ENCODE peak calls at places on chromosomes 16 and 17, in ten cellular contexts. One of them, this sample, is unnamed.

GRCh38 chr16:67842509-67843342 is 606 bp downstream of the THAP11 start:
- DNase-seq in AG09309: no peak
- DNase-seq in ascending aorta: no peak
- DNase-seq in heart right ventricle: peak
- DNase-seq in esophagus squamous epithelium: no peak
- DNase-seq in uterus: peak
- DNase-seq in body of pancreas: peak
- DNase-seq in CD4-positive, alpha-beta T cell: peak
- DNase-seq in choroid plexus epithelial cell: peak
- DNase-seq in foreskin fibroblast: peak
- DNase-seq in this sample: peak

GRCh38 chr17:76597156-76598003 is 11.7 kb upstream of the ST6GALNAC2 start:
- DNase-seq in AG09309: no peak
- DNase-seq in ascending aorta: no peak
- DNase-seq in body of pancreas: no peak
- DNase-seq in uterus: no peak
- DNase-seq in CD4-positive, alpha-beta T cell: no peak
- DNase-seq in foreskin fibroblast: peak
- DNase-seq in choroid plexus epithelial cell: no peak
- DNase-seq in heart right ventricle: no peak
- DNase-seq in esophagus squamous epithelium: no peak
- DNase-seq in this sample: no peak

GRCh38 chr16:10961231-10961630 is 16.9 kb downstream of the CLEC16A start:
- DNase-seq in heart right ventricle: no peak
- DNase-seq in CD4-positive, alpha-beta T cell: no peak
- DNase-seq in foreskin fibroblast: peak
- DNase-seq in esophagus squamous epithelium: no peak
- DNase-seq in uterus: no peak
- DNase-seq in body of pancreas: no peak
- DNase-seq in AG09309: no peak
- DNase-seq in ascending aorta: no peak
- DNase-seq in choroid plexus epithelial cell: peak
- DNase-seq in this sample: no peak

GRCh38 chr17:28384281-28385036 is 13.0 kb downstream of the SARM1 start:
- DNase-seq in heart right ventricle: peak
- DNase-seq in CD4-positive, alpha-beta T cell: peak
- DNase-seq in foreskin fibroblast: no peak
- DNase-seq in AG09309: no peak
- DNase-seq in ascending aorta: peak
- DNase-seq in body of pancreas: peak
- DNase-seq in choroid plexus epithelial cell: no peak
- DNase-seq in uterus: no peak
- DNase-seq in esophagus squamous epithelium: no peak
- DNase-seq in this sample: no peak

GRCh38 chr16:27337024-27337423 is 23.2 kb downstream of the IL4R start:
- DNase-seq in AG09309: no peak
- DNase-seq in choroid plexus epithelial cell: no peak
- DNase-seq in uterus: no peak
- DNase-seq in ascending aorta: no peak
- DNase-seq in body of pancreas: no peak
- DNase-seq in CD4-positive, alpha-beta T cell: no peak
- DNase-seq in foreskin fibroblast: no peak
- DNase-seq in esophagus squamous epithelium: no peak
- DNase-seq in heart right ventricle: no peak
- DNase-seq in this sample: no peak

GRCh38 chr17:61002316-61002736 is 324.7 kb downstream of the BCAS3 start:
- DNase-seq in foreskin fibroblast: peak
- DNase-seq in esophagus squamous epithelium: no peak
- DNase-seq in CD4-positive, alpha-beta T cell: no peak
- DNase-seq in ascending aorta: no peak
- DNase-seq in choroid plexus epithelial cell: peak
- DNase-seq in AG09309: peak
- DNase-seq in heart right ventricle: no peak
- DNase-seq in uterus: no peak
- DNase-seq in body of pancreas: no peak
- DNase-seq in this sample: no peak

GRCh38 chr16:82091225-82091624 is 56.2 kb downstream of the HSD17B2 start:
- DNase-seq in choroid plexus epithelial cell: peak
- DNase-seq in body of pancreas: no peak
- DNase-seq in ascending aorta: no peak
- DNase-seq in uterus: no peak
- DNase-seq in heart right ventricle: no peak
- DNase-seq in foreskin fibroblast: peak
- DNase-seq in esophagus squamous epithelium: no peak
- DNase-seq in CD4-positive, alpha-beta T cell: no peak
- DNase-seq in AG09309: peak
- DNase-seq in this sample: no peak

GRCh38 chr17:292531-293382 is 59.9 kb downstream of the RPH3AL start:
- DNase-seq in CD4-positive, alpha-beta T cell: no peak
- DNase-seq in uterus: no peak
- DNase-seq in esophagus squamous epithelium: no peak
- DNase-seq in heart right ventricle: no peak
- DNase-seq in AG09309: no peak
- DNase-seq in foreskin fibroblast: no peak
- DNase-seq in ascending aorta: no peak
- DNase-seq in body of pancreas: no peak
- DNase-seq in choroid plexus epithelial cell: no peak
- DNase-seq in this sample: no peak

GRCh38 chr17:67421869-67422273 is 44.8 kb downstream of the PITPNC1 start:
- DNase-seq in ascending aorta: no peak
- DNase-seq in foreskin fibroblast: peak
- DNase-seq in CD4-positive, alpha-beta T cell: peak
- DNase-seq in AG09309: peak
- DNase-seq in heart right ventricle: no peak
- DNase-seq in choroid plexus epithelial cell: peak
- DNase-seq in esophagus squamous epithelium: no peak
- DNase-seq in uterus: peak
- DNase-seq in body of pancreas: peak
- DNase-seq in this sample: no peak

GRCh38 chr16:28915181-28915580 is 9.9 kb downstream of the RABEP2 start:
- DNase-seq in CD4-positive, alpha-beta T cell: no peak
- DNase-seq in AG09309: peak
- DNase-seq in ascending aorta: no peak
- DNase-seq in foreskin fibroblast: peak
- DNase-seq in esophagus squamous epithelium: no peak
- DNase-seq in uterus: no peak
- DNase-seq in body of pancreas: no peak
- DNase-seq in choroid plexus epithelial cell: peak
- DNase-seq in heart right ventricle: no peak
- DNase-seq in this sample: no peak

DNA sequence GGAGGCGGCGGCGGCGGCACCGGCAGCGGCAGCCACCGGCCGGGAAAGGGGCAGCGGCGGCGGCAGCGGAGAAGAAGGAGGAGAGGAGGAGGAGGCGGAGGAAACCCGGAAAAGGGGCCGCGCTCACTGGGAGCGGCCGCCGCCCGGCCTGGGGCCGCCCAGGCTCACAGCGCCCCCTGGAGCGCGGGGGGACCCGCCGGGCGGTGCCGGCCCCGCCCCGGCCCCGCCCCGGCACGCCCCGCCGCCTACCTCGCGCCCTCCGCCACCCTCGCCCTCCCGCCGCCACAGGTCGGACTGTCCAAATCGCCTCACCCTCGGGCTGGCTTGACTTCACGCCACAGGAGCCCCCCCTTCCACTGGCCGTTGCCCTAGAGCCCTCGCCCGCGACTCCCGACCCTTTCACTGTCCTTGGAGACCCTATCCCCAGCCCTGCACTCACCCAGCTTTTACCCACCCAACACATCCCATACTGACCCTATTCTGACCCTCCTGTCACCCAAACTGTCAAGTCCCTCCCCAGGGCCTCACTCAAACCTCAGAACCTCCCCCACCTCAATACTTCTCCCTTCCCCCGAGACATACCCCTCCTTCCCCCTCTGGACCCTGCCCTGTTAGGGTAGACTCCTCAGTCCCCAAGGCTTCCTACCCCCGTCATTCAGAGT is at the start of gene CSNK2A2:
- DNase-seq in CD4-positive, alpha-beta T cell: peak
- DNase-seq in ascending aorta: no peak
- DNase-seq in heart right ventricle: peak
- DNase-seq in choroid plexus epithelial cell: peak
- DNase-seq in body of pancreas: peak
- DNase-seq in foreskin fibroblast: peak
- DNase-seq in uterus: peak
- DNase-seq in AG09309: peak
- DNase-seq in esophagus squamous epithelium: no peak
- DNase-seq in this sample: peak
- TF ChIP-seq CTCF in CD4-positive, alpha-beta T cell: no peak
- TF ChIP-seq CTCF in ascending aorta: no peak
- TF ChIP-seq CTCF in heart right ventricle: peak
- TF ChIP-seq CTCF in choroid plexus epithelial cell: no peak
- TF ChIP-seq CTCF in body of pancreas: peak
- TF ChIP-seq CTCF in foreskin fibroblast: no peak
- TF ChIP-seq CTCF in uterus: no peak
- TF ChIP-seq CTCF in AG09309: peak
- TF ChIP-seq CTCF in esophagus squamous epithelium: peak
- TF ChIP-seq CTCF in this sample: peak

DNA sequence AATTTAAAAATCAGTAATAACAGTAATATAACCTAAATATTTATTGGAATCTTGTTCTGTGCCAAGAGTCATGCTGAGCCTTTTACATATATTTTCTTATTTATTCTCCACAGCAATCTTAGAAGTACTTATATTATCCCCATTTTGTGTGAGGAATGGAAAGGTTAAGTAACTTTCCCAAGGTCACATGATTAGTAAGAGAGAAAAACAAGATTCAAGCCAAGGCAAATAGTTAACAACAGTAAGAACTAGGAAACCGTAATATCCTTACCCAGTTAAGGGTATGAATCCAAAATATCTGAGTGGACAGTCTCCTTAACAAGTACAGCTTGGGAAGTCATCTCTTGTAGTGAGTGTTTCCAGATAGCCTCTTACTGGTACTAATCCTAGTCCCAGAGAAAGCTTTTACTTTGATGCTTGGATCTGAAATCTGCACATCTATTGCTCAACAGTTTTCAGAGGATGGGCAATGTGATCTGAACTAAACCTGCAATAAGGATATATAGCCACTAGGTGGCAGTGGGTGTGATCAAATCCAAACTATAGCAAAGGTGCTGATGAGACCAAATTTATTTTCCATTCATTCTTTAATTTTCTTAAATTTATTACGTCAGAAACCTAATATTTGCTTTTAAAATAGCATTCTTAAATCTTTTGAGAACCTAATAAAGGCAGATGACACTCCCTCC is 23.3 kb downstream of the SHISA6 start:
- DNase-seq in CD4-positive, alpha-beta T cell: no peak
- DNase-seq in uterus: no peak
- DNase-seq in AG09309: no peak
- DNase-seq in ascending aorta: no peak
- DNase-seq in choroid plexus epithelial cell: no peak
- DNase-seq in foreskin fibroblast: no peak
- DNase-seq in body of pancreas: no peak
- DNase-seq in heart right ventricle: no peak
- DNase-seq in esophagus squamous epithelium: no peak
- DNase-seq in this sample: no peak
- TF ChIP-seq CTCF in CD4-positive, alpha-beta T cell: no peak
- TF ChIP-seq CTCF in uterus: no peak
- TF ChIP-seq CTCF in AG09309: no peak
- TF ChIP-seq CTCF in ascending aorta: no peak
- TF ChIP-seq CTCF in choroid plexus epithelial cell: no peak
- TF ChIP-seq CTCF in foreskin fibroblast: no peak
- TF ChIP-seq CTCF in body of pancreas: peak
- TF ChIP-seq CTCF in heart right ventricle: peak
- TF ChIP-seq CTCF in esophagus squamous epithelium: peak
- TF ChIP-seq CTCF in this sample: peak

GRCh38 chr17:8226536-8227237 is 16.3 kb upstream of the AURKB start:
- DNase-seq in ascending aorta: peak
- DNase-seq in AG09309: peak
- DNase-seq in choroid plexus epithelial cell: peak
- DNase-seq in esophagus squamous epithelium: no peak
- DNase-seq in CD4-positive, alpha-beta T cell: peak
- DNase-seq in body of pancreas: peak
- DNase-seq in heart right ventricle: peak
- DNase-seq in foreskin fibroblast: peak
- DNase-seq in uterus: peak
- DNase-seq in this sample: peak
- TF ChIP-seq CTCF in ascending aorta: no peak
- TF ChIP-seq CTCF in AG09309: no peak
- TF ChIP-seq CTCF in choroid plexus epithelial cell: no peak
- TF ChIP-seq CTCF in esophagus squamous epithelium: no peak
- TF ChIP-seq CTCF in CD4-positive, alpha-beta T cell: no peak
- TF ChIP-seq CTCF in body of pancreas: no peak
- TF ChIP-seq CTCF in heart right ventricle: no peak
- TF ChIP-seq CTCF in foreskin fibroblast: no peak
- TF ChIP-seq CTCF in uterus: no peak
- TF ChIP-seq CTCF in this sample: no peak

GRCh38 chr17:68740555-68741447 is 139.6 kb upstream of the FAM20A start:
- DNase-seq in AG09309: no peak
- DNase-seq in choroid plexus epithelial cell: no peak
- DNase-seq in heart right ventricle: no peak
- DNase-seq in esophagus squamous epithelium: no peak
- DNase-seq in uterus: no peak
- DNase-seq in body of pancreas: no peak
- DNase-seq in ascending aorta: no peak
- DNase-seq in CD4-positive, alpha-beta T cell: no peak
- DNase-seq in foreskin fibroblast: no peak
- DNase-seq in this sample: no peak

GRCh38 chr17:68733241-68734176 is 132.3 kb upstream of the FAM20A start:
- DNase-seq in heart right ventricle: no peak
- DNase-seq in choroid plexus epithelial cell: peak
- DNase-seq in foreskin fibroblast: peak
- DNase-seq in AG09309: no peak
- DNase-seq in ascending aorta: no peak
- DNase-seq in esophagus squamous epithelium: no peak
- DNase-seq in uterus: no peak
- DNase-seq in body of pancreas: no peak
- DNase-seq in CD4-positive, alpha-beta T cell: no peak
- DNase-seq in this sample: no peak

GRCh38 chr17:68734911-68735310 is 133.7 kb upstream of the FAM20A start:
- DNase-seq in AG09309: no peak
- DNase-seq in ascending aorta: no peak
- DNase-seq in foreskin fibroblast: no peak
- DNase-seq in esophagus squamous epithelium: no peak
- DNase-seq in body of pancreas: no peak
- DNase-seq in choroid plexus epithelial cell: no peak
- DNase-seq in CD4-positive, alpha-beta T cell: no peak
- DNase-seq in heart right ventricle: no peak
- DNase-seq in uterus: no peak
- DNase-seq in this sample: no peak

GRCh38 chr17:68734202-68734825 is 133.1 kb upstream of the FAM20A start:
- DNase-seq in AG09309: no peak
- DNase-seq in choroid plexus epithelial cell: no peak
- DNase-seq in heart right ventricle: no peak
- DNase-seq in foreskin fibroblast: no peak
- DNase-seq in CD4-positive, alpha-beta T cell: no peak
- DNase-seq in ascending aorta: no peak
- DNase-seq in uterus: no peak
- DNase-seq in esophagus squamous epithelium: no peak
- DNase-seq in body of pancreas: no peak
- DNase-seq in this sample: no peak

DNA sequence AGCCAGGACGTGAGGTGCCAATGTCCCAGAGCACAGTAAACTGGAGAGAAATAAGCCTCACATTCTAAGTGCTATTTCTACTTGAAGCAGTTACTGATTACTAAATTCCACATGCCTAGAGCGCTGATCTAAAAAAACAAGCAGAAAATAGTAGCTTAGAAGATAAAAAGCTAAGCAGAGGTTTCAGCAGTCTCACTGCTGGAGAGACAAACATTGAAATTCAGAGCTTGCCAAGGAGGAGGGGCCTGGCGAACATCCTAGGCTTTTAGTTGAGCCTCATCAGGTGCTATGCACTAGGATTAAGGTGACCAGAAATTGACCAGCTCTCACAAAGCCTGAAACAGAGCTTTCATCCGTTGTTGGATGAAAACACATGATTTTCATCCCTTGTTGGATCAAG is 136.9 kb upstream of the FAM20A start:
- DNase-seq in uterus: peak
- DNase-seq in CD4-positive, alpha-beta T cell: no peak
- DNase-seq in AG09309: no peak
- DNase-seq in foreskin fibroblast: peak
- DNase-seq in ascending aorta: no peak
- DNase-seq in choroid plexus epithelial cell: peak
- DNase-seq in body of pancreas: no peak
- DNase-seq in heart right ventricle: no peak
- DNase-seq in esophagus squamous epithelium: no peak
- DNase-seq in this sample: no peak
- TF ChIP-seq CTCF in uterus: no peak
- TF ChIP-seq CTCF in CD4-positive, alpha-beta T cell: no peak
- TF ChIP-seq CTCF in AG09309: no peak
- TF ChIP-seq CTCF in foreskin fibroblast: no peak
- TF ChIP-seq CTCF in ascending aorta: no peak
- TF ChIP-seq CTCF in choroid plexus epithelial cell: no peak
- TF ChIP-seq CTCF in body of pancreas: no peak
- TF ChIP-seq CTCF in heart right ventricle: no peak
- TF ChIP-seq CTCF in esophagus squamous epithelium: no peak
- TF ChIP-seq CTCF in this sample: no peak